ENCODE peak calls at places on chromosomes 7 and 10, in five cellular contexts. K is fibroblast of lung, T is SK-N-SH, P is cardiac muscle cell, S is spleen. Z is an unnamed sample. For H3K4me1 and H3K27me3, the result is how much of the 10 kb centered on the place peaks cover.

GRCh38 chr7:119594956-119595355 is 678.0 kb upstream of the KCND2 start:
- DNase-seq in K (no peak), T (no peak), P (no peak), S (no peak), Z (no peak)

GRCh38 chr10:22693371-22693784 is 21.0 kb downstream of the PIP4K2A start:
- DNase-seq in K (peak), T (no peak), P (no peak), S (no peak), Z (no peak)

GRCh38 chr10:88874271-88874670 is 5.8 kb upstream of the STAMBPL1 start:
- DNase-seq in K (peak), T (no peak), P (no peak), S (no peak), Z (no peak)

GRCh38 chr7:11436773-11437524 is 395.0 kb downstream of the THSD7A start:
- DNase-seq in K (no peak), T (no peak), P (no peak), S (no peak), Z (no peak)

GRCh38 chr7:141354251-141354650 is 197.0 kb upstream of the AGK start:
- DNase-seq in K (peak), T (no peak), P (no peak), S (no peak), Z (no peak)

GRCh38 chr7:100481466-100481865 is 2.3 kb upstream of the NYAP1 start:
- DNase-seq in K (no peak), T (no peak), P (no peak), S (no peak), Z (no peak)

GRCh38 chr7:1223196-1224092 is 9.2 kb upstream of the UNCX start:
- DNase-seq in K (no peak), T (no peak), P (peak), S (no peak), Z (no peak)

GRCh38 chr7:153432056-153432455 is 620.1 kb upstream of the DPP6 start:
- DNase-seq in K (no peak), T (no peak), P (peak), S (no peak), Z (no peak)

GRCh38 chr10:125824736-125825135 is 1.4 kb downstream of the BCCIP start:
- DNase-seq in K (peak), T (no peak), P (no peak), S (no peak), Z (no peak)

GRCh38 chr10:67476201-67476600 is 219.8 kb downstream of the CTNNA3 start:
- DNase-seq in K (no peak), T (no peak), P (no peak), S (no peak), Z (no peak)

GRCh38 chr7:55105952-55106351 is 87.1 kb downstream of the EGFR start:
- DNase-seq in K (no peak), T (peak), P (no peak), S (no peak), Z (no peak)

GRCh38 chr7:55109384-55110167 is 90.8 kb downstream of the EGFR start:
- DNase-seq in K (peak), T (no peak), P (no peak), S (no peak), Z (no peak)

GRCh38 chr7:55108818-55109217 is 90.0 kb downstream of the EGFR start:
- DNase-seq in K (no peak), T (no peak), P (no peak), S (no peak), Z (no peak)

GRCh38 chr7:55107946-55108345 is 89.1 kb downstream of the EGFR start:
- DNase-seq in K (peak), T (no peak), P (no peak), S (no peak), Z (no peak)

DNA sequence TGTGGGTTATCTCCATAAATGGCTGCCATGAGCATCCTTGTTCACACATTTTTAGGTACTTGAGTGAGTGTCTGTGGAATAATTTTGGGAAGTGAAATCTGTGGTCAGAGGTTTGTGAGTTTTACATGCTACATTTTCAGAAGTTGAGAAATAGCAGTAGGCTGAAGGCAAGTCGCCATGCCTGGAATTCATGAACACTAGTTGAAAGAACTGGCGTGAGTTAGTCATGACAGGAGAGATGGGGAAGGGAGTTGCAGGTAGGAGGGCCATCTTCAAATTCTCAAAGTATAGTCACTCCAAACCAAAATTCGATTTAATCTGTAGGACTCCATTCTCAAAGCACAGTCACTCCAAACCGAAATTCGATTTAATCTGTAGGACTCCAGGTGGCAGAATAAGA is 89.6 kb downstream of the EGFR start:
- DNase-seq in K (no peak), T (no peak), P (no peak), S (no peak), Z (no peak)
- H3K4me1 ChIP-seq in K (under half), T (half or more), P (under half), S (under half), Z (under half)

DNA sequence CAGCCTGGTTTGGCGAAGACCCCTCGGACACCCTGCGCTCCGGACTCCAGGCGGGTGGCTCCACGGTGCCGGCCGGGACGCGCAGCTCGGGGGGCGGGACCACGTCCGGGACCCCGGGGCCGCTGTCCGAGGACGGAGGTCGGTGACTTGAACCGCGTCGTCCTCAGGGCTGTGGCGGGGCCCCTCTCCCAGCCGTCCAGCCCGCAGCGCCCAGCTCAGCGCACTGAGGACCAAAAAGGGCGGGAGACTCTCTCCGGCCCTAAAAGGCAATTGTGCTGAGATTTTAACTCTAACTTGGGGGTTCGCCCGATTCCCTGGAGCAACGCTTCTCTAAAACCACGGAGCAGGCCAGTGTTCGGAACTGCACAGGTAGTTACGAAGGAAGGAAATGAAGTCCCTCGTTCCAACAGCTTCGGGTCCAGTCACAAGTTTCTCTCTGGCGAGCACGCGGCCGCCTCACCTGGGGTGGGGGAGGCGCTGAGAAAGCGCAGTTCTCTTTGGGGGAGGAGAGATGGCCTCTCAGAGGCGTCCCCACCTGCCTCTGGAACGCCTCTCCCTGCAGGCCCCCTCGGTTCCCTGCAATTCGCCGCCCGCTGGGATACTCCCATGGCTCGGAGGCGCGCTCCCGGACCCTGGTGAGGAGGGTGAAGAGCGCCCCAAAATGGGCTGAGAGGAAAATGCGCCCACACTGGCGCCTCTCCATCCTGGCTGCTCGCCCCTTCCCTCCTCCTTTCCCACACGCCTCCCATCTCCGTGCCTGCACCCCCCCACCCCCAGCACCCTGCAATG is 352.7 kb downstream of the DNAJB6 start:
- DNase-seq in K (peak), T (peak), P (no peak), S (peak), Z (no peak)
- H3K27me3 ChIP-seq in K (under half), T (under half), P (half or more), S (half or more), Z (under half)

DNA sequence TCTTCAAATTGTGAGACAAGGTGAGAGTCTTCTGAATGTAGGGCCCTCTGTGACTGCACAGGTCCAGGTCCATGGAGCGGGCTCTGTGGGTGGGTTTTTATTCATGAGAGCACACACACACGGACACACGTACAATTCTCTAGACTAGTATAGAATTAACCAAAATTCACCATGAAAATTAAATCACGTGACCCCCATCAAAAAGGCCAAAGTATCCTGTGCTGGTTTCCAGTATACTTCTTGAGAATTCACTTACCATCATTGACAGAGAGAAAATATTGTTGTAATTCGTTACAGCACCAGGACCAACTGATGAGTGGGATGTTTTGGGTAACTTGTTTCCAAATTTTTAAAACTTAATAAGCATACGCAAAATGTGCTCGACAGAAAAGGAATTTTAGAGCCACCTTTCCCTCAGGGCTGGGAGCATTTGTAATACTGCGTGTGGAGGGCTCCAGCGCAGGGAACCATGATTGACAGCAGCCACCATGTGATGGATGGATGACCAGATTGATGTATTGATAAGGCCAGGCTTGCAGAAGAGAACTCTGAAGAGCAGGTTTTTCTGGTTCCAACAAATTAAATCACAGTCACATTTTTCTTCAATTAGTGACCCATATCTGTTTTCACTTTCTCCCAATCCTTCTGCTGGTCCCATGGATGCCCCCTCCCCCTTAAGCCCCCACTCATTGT is 14.9 kb upstream of the DNTT start:
- DNase-seq in K (no peak), T (no peak), P (no peak), S (no peak), Z (no peak)
- H3K4me3 ChIP-seq in K (no peak), T (no peak), P (no peak), S (no peak), Z (no peak)

DNA sequence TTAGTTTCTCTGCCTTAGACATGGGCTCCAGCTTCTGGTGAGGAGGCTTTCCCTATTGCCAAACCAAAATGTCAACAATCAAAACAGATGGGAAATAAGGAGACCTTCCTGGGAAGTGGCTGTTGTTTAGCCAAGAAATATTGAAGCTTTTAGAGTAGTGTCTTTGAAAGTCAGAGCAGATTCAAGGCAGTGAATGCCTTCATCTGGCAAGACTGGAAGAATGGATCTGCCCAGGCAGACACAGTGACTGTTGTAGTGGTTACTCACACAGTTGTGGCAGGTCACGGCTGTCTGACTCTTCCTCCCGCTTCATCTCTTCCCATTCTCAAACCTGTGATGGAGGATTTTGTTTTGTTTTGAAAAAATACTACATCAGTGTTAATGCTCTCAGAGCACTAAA is 154.1 kb upstream of the ADO start:
- DNase-seq in K (peak), T (no peak), P (no peak), S (no peak), Z (no peak)
- H3K4me1 ChIP-seq in K (under half), T (under half), P (under half), S (under half), Z (under half)

DNA sequence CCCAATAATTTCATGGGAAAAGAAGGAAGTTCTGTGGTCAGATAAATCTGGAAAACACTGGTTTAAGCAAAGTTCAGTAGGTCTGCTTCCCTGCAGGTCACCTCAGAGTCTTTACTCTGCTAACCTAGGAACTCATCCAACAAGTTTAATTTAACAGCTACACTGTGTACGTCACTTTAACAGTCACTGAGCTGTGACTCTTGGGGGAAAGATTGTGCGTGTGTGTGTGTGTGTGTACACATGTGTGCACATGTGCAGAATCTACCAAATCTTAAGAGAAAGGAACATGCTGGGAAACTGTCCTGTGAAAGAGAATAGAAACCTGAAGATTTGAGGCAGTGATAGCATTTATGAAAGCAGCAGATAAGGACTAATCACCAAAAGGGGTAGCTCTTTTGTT is 62.6 kb downstream of the IKZF1 start:
- DNase-seq in K (no peak), T (no peak), P (no peak), S (no peak), Z (no peak)
- H3K27me3 ChIP-seq in K (under half), T (under half), P (under half), S (under half), Z (under half)

Z was measured in HAP-1.